ENCODE peak calls at places on chromosome 14, in eight cellular contexts. S is ovary, G is OCI-LY7, J is HepG2, W is psoas muscle, V is upper lobe of left lung, X is body of pancreas, C is lower lobe of right lung. K is an unnamed sample. For H3K9me3, the result is how much of the 10 kb centered on the place peaks cover.

GRCh38 chr14:69027242-69027913 is 48.3 kb upstream of the ACTN1 start:
- DNase-seq in S (no peak), G (no peak), J (no peak), W (no peak), V (no peak), X (no peak), C (no peak), K (no peak)

GRCh38 chr14:101796479-101796878 is 35.0 kb downstream of the PPP2R5C start:
- DNase-seq in S (no peak), G (no peak), J (no peak), W (no peak), V (no peak), X (no peak), C (no peak), K (no peak)

GRCh38 chr14:81408595-81408994 is 8.5 kb upstream of the STON2 start:
- DNase-seq in S (no peak), G (no peak), J (peak), W (no peak), V (no peak), X (no peak), C (no peak), K (no peak)

GRCh38 chr14:103969961-103970360 is 27.6 kb upstream of the RD3L start:
- DNase-seq in S (no peak), G (no peak), J (no peak), W (no peak), V (no peak), X (no peak), C (no peak), K (no peak)

GRCh38 chr14:73829526-73830431 is 21.9 kb upstream of the PTGR2 start:
- DNase-seq in S (no peak), G (no peak), J (peak), W (no peak), V (no peak), X (no peak), C (no peak), K (no peak)

GRCh38 chr14:35333797-35334743 is 41.9 kb downstream of the PSMA6 start:
- DNase-seq in S (peak), G (no peak), J (peak), W (no peak), V (peak), X (no peak), C (no peak), K (no peak)

GRCh38 chr14:68680541-68681051 is 112.3 kb downstream of the ZFP36L1 start:
- DNase-seq in S (no peak), G (no peak), J (no peak), W (no peak), V (no peak), X (no peak), C (no peak), K (no peak)

GRCh38 chr14:60508707-60509437 is at the start of gene SIX6:
- DNase-seq in S (no peak), G (no peak), J (no peak), W (peak), V (peak), X (no peak), C (no peak), K (no peak)

GRCh38 chr14:68630611-68631013 is 162.3 kb downstream of the ZFP36L1 start:
- DNase-seq in S (no peak), G (no peak), J (peak), W (no peak), V (no peak), X (no peak), C (no peak), K (no peak)

GRCh38 chr14:29926701-29927595 is 699 bp downstream of the PRKD1 start:
- DNase-seq in S (peak), G (no peak), J (peak), W (peak), V (peak), X (peak), C (peak), K (no peak)

GRCh38 chr14:62123959-62124358 is 361.7 kb downstream of the SNAPC1 start:
- DNase-seq in S (no peak), G (no peak), J (no peak), W (no peak), V (no peak), X (no peak), C (no peak), K (no peak)

GRCh38 chr14:65704412-65704811 is 291.9 kb downstream of the FUT8 start:
- DNase-seq in S (no peak), G (no peak), J (no peak), W (no peak), V (no peak), X (no peak), C (no peak), K (no peak)

GRCh38 chr14:54669759-54670630 is 103.1 kb downstream of the SAMD4A start:
- DNase-seq in S (no peak), G (no peak), J (no peak), W (peak), V (no peak), X (no peak), C (no peak), K (peak)

GRCh38 chr14:70193396-70193795 is 4.6 kb upstream of the SLC8A3 start:
- DNase-seq in S (no peak), G (no peak), J (no peak), W (no peak), V (no peak), X (no peak), C (no peak), K (no peak)

GRCh38 chr14:71048393-71048792 is 141.1 kb downstream of the PCNX1 start:
- DNase-seq in S (no peak), G (no peak), J (no peak), W (no peak), V (no peak), X (no peak), C (no peak), K (no peak)

GRCh38 chr14:31206536-31207286 is 882 bp downstream of the HECTD1 start:
- DNase-seq in S (peak), G (peak), J (peak), W (no peak), V (peak), X (peak), C (peak), K (no peak)

GRCh38 chr14:80127466-80127865 is 83.8 kb downstream of the DIO2 start:
- DNase-seq in S (no peak), G (no peak), J (no peak), W (no peak), V (no peak), X (no peak), C (no peak), K (no peak)

GRCh38 chr14:101121399-101122113 is 218.0 kb upstream of the RTL1 start:
- DNase-seq in S (no peak), G (no peak), J (no peak), W (peak), V (no peak), X (no peak), C (no peak), K (no peak)

GRCh38 chr14:67680121-67680602 is 5.7 kb upstream of the VTI1B start:
- DNase-seq in S (no peak), G (no peak), J (no peak), W (no peak), V (no peak), X (no peak), C (no peak), K (no peak)

GRCh38 chr14:103561381-103562134 is 899 bp downstream of the BAG5 start:
- DNase-seq in S (no peak), G (peak), J (peak), W (no peak), V (no peak), X (no peak), C (peak), K (no peak)

GRCh38 chr14:35257809-35258208 is 34.4 kb upstream of the PSMA6 start:
- DNase-seq in S (no peak), G (no peak), J (no peak), W (no peak), V (no peak), X (no peak), C (no peak), K (no peak)

GRCh38 chr14:54025661-54026060 is 69.0 kb upstream of the BMP4 start:
- DNase-seq in S (no peak), G (peak), J (peak), W (no peak), V (no peak), X (no peak), C (no peak), K (no peak)

GRCh38 chr14:69674546-69675245 is 63.3 kb downstream of the SUSD6 start:
- DNase-seq in S (no peak), G (no peak), J (no peak), W (no peak), V (no peak), X (no peak), C (no peak), K (no peak)

GRCh38 chr14:85416771-85417170 is 113.2 kb upstream of the FLRT2 start:
- DNase-seq in S (no peak), G (no peak), J (no peak), W (no peak), V (no peak), X (no peak), C (no peak), K (no peak)

GRCh38 chr14:54200726-54201125 is 196.1 kb upstream of the CDKN3 start:
- DNase-seq in S (no peak), G (no peak), J (no peak), W (no peak), V (no peak), X (no peak), C (no peak), K (no peak)

GRCh38 chr14:65788876-65789859 is 376.6 kb downstream of the FUT8 start:
- DNase-seq in S (no peak), G (no peak), J (peak), W (no peak), V (peak), X (no peak), C (no peak), K (no peak)

GRCh38 chr14:87944987-87945604 is 47.9 kb downstream of the GALC start:
- DNase-seq in S (no peak), G (peak), J (peak), W (no peak), V (no peak), X (no peak), C (no peak), K (no peak)

GRCh38 chr14:32720927-32721326 is 217.8 kb upstream of the NPAS3 start:
- DNase-seq in S (no peak), G (no peak), J (no peak), W (no peak), V (no peak), X (no peak), C (no peak), K (no peak)

DNA sequence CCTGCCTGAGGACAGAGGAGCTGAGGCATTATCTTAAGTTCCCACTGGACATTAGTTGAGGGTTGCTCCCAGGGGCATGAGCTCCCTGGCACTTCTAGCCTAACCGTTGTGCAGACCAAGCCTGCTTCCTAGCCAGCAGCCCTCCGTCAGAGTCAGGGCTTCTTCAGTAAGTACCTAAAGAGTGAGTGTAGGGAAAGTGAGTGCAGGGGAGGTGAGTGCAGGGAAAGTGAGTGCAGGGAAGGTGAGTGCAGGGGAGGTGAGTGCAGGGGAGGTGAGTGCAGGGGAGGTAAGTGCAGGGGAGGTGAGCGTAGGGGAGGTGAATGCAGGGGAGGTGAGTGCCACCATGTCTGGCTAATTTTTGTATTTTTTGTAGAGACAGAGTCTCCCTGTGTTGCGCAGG is 190.5 kb downstream of the ESRRB start:
- DNase-seq in S (no peak), G (no peak), J (no peak), W (no peak), V (no peak), X (no peak), C (no peak), K (no peak)
- H3K9me3 ChIP-seq in S (under half), G (under half), J (under half), W (under half), V (under half), X (under half), C (under half), K (under half)

GRCh38 chr14:21868442-21869046 is 194.9 kb upstream of the OR4E1 start:
- DNase-seq in S (no peak), G (peak), J (peak), W (no peak), V (no peak), X (peak), C (no peak), K (peak)
- TF ChIP-seq CTCF in S (no peak), G (peak), J (peak), W (peak), V (peak), X (peak), C (peak), K (peak)

GRCh38 chr14:76948976-76949375 is 79.5 kb downstream of the IRF2BPL start:
- DNase-seq in S (no peak), G (no peak), J (no peak), W (no peak), V (no peak), X (no peak), C (no peak), K (no peak)

GRCh38 chr14:76948213-76948947 is 80.1 kb downstream of the IRF2BPL start:
- DNase-seq in S (no peak), G (no peak), J (peak), W (no peak), V (no peak), X (no peak), C (peak), K (no peak)

GRCh38 chr14:76951149-76951548 is 77.4 kb downstream of the IRF2BPL start:
- DNase-seq in S (no peak), G (no peak), J (no peak), W (no peak), V (no peak), X (no peak), C (no peak), K (no peak)

GRCh38 chr14:76947838-76948184 is 80.7 kb downstream of the IRF2BPL start:
- DNase-seq in S (no peak), G (no peak), J (no peak), W (no peak), V (no peak), X (no peak), C (no peak), K (no peak)

GRCh38 chr14:76950043-76951020 is 78.2 kb downstream of the IRF2BPL start:
- DNase-seq in S (no peak), G (no peak), J (no peak), W (no peak), V (no peak), X (no peak), C (no peak), K (no peak)
- H3K27ac ChIP-seq in S (peak), G (no peak), J (no peak), W (peak), V (peak), X (peak), C (no peak), K (no peak)

GRCh38 chr14:106291626-106292025 is 765.2 kb downstream of the TMEM121 start:
- DNase-seq in S (no peak), G (no peak), J (no peak), W (no peak), V (no peak), X (no peak), C (no peak), K (no peak)

GRCh38 chr14:106294324-106294723 is 767.9 kb downstream of the TMEM121 start:
- DNase-seq in S (no peak), G (no peak), J (no peak), W (no peak), V (no peak), X (no peak), C (no peak), K (no peak)
- H3K9me3 ChIP-seq in S (under half), G (under half), J (under half), W (under half), V (under half), X (under half), C (under half), K (under half)

DNA sequence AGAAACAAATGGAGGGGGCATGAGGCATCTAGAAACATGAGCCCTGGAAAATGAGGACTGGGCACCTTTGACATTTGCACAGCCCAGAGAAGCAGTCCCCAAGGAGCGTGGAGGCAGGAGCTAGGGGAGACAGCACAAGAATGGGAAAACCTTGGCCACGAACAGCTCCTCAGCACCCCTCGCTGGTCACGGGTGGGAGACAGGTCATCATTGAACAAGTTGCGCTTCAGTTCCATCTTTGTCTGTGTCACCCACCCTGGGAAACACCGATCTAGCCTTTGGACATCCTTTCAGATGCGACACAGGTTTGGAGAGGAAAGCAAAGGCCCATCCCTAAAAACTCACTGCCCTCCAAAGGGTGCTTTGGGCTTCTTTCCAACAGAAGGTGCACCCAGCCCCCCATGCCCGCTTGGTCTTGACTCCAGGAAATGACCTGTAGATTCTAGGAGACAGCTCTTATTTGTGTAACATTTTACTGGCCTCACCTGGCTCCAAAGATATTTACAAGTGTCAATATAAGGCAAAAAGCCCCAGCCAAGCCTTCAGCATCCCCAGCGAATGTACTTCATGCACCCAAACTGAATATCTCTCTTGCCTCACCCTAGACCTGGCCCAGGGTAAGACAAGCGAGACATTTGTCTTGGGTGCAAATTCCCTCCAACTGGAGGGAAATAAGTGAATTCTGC is 28.8 kb upstream of the CLMN start:
- DNase-seq in S (no peak), G (no peak), J (no peak), W (no peak), V (no peak), X (no peak), C (no peak), K (no peak)
- TF ChIP-seq CTCF in S (no peak), G (peak), J (peak), W (no peak), V (no peak), X (no peak), C (no peak), K (no peak)